ENCODE peak calls at places on chromosome 15, in ten cellular contexts. One of them, this sample, is unnamed.

GRCh38 chr15:96701443-96701842 is 370.9 kb downstream of the NR2F2 start:
- DNase-seq in lower lobe of right lung: no peak
- DNase-seq in AG04450: no peak
- DNase-seq in activated B cell treated with CpG ODN at 0.5 μM for 24 hours: no peak
- DNase-seq in astrocyte of the cerebellum: no peak
- DNase-seq in progenitor cell of endocrine pancreas: no peak
- DNase-seq in IMR-90: no peak
- DNase-seq in CD4-positive, alpha-beta T cell: no peak
- DNase-seq in bronchial epithelial cell: no peak
- DNase-seq in GM10248: no peak
- DNase-seq in this sample: no peak

GRCh38 chr15:71784719-71785118 is 25.6 kb upstream of the NR2E3 start:
- DNase-seq in progenitor cell of endocrine pancreas: no peak
- DNase-seq in CD4-positive, alpha-beta T cell: no peak
- DNase-seq in lower lobe of right lung: no peak
- DNase-seq in AG04450: no peak
- DNase-seq in GM10248: no peak
- DNase-seq in astrocyte of the cerebellum: no peak
- DNase-seq in IMR-90: no peak
- DNase-seq in activated B cell treated with CpG ODN at 0.5 μM for 24 hours: no peak
- DNase-seq in bronchial epithelial cell: no peak
- DNase-seq in this sample: no peak

GRCh38 chr15:33458421-33458820 is 147.7 kb downstream of the RYR3 start:
- DNase-seq in GM10248: no peak
- DNase-seq in progenitor cell of endocrine pancreas: no peak
- DNase-seq in activated B cell treated with CpG ODN at 0.5 μM for 24 hours: no peak
- DNase-seq in AG04450: no peak
- DNase-seq in IMR-90: no peak
- DNase-seq in bronchial epithelial cell: peak
- DNase-seq in astrocyte of the cerebellum: no peak
- DNase-seq in lower lobe of right lung: no peak
- DNase-seq in CD4-positive, alpha-beta T cell: no peak
- DNase-seq in this sample: no peak

GRCh38 chr15:60912984-60913697 is 316.0 kb downstream of the RORA start:
- DNase-seq in lower lobe of right lung: no peak
- DNase-seq in bronchial epithelial cell: no peak
- DNase-seq in activated B cell treated with CpG ODN at 0.5 μM for 24 hours: no peak
- DNase-seq in CD4-positive, alpha-beta T cell: no peak
- DNase-seq in IMR-90: no peak
- DNase-seq in GM10248: no peak
- DNase-seq in progenitor cell of endocrine pancreas: no peak
- DNase-seq in astrocyte of the cerebellum: no peak
- DNase-seq in AG04450: no peak
- DNase-seq in this sample: no peak

GRCh38 chr15:74902295-74903075 is 4.2 kb downstream of the FAM219B start:
- DNase-seq in bronchial epithelial cell: no peak
- DNase-seq in IMR-90: no peak
- DNase-seq in GM10248: no peak
- DNase-seq in activated B cell treated with CpG ODN at 0.5 μM for 24 hours: no peak
- DNase-seq in lower lobe of right lung: no peak
- DNase-seq in AG04450: no peak
- DNase-seq in progenitor cell of endocrine pancreas: no peak
- DNase-seq in CD4-positive, alpha-beta T cell: no peak
- DNase-seq in astrocyte of the cerebellum: no peak
- DNase-seq in this sample: no peak

GRCh38 chr15:90340345-90340744 is 11.7 kb upstream of the ZNF774 start:
- DNase-seq in progenitor cell of endocrine pancreas: no peak
- DNase-seq in AG04450: no peak
- DNase-seq in GM10248: no peak
- DNase-seq in bronchial epithelial cell: no peak
- DNase-seq in astrocyte of the cerebellum: no peak
- DNase-seq in CD4-positive, alpha-beta T cell: no peak
- DNase-seq in lower lobe of right lung: no peak
- DNase-seq in IMR-90: no peak
- DNase-seq in activated B cell treated with CpG ODN at 0.5 μM for 24 hours: no peak
- DNase-seq in this sample: no peak

GRCh38 chr15:64314456-64314855 is 41.5 kb downstream of the CSNK1G1 start:
- DNase-seq in bronchial epithelial cell: no peak
- DNase-seq in activated B cell treated with CpG ODN at 0.5 μM for 24 hours: no peak
- DNase-seq in CD4-positive, alpha-beta T cell: no peak
- DNase-seq in IMR-90: peak
- DNase-seq in GM10248: no peak
- DNase-seq in astrocyte of the cerebellum: peak
- DNase-seq in AG04450: no peak
- DNase-seq in lower lobe of right lung: no peak
- DNase-seq in progenitor cell of endocrine pancreas: no peak
- DNase-seq in this sample: no peak

GRCh38 chr15:93049914-93050534 is 39.0 kb downstream of the RGMA start:
- DNase-seq in lower lobe of right lung: no peak
- DNase-seq in IMR-90: no peak
- DNase-seq in GM10248: no peak
- DNase-seq in activated B cell treated with CpG ODN at 0.5 μM for 24 hours: no peak
- DNase-seq in CD4-positive, alpha-beta T cell: no peak
- DNase-seq in bronchial epithelial cell: no peak
- DNase-seq in AG04450: no peak
- DNase-seq in progenitor cell of endocrine pancreas: no peak
- DNase-seq in astrocyte of the cerebellum: no peak
- DNase-seq in this sample: no peak

GRCh38 chr15:36887214-36888017 is 212.9 kb downstream of the MEIS2 start:
- DNase-seq in GM10248: no peak
- DNase-seq in activated B cell treated with CpG ODN at 0.5 μM for 24 hours: no peak
- DNase-seq in astrocyte of the cerebellum: no peak
- DNase-seq in bronchial epithelial cell: no peak
- DNase-seq in lower lobe of right lung: no peak
- DNase-seq in progenitor cell of endocrine pancreas: peak
- DNase-seq in IMR-90: no peak
- DNase-seq in AG04450: no peak
- DNase-seq in CD4-positive, alpha-beta T cell: no peak
- DNase-seq in this sample: peak

GRCh38 chr15:65908876-65909275 is 39.6 kb downstream of the RAB11A start:
- DNase-seq in progenitor cell of endocrine pancreas: no peak
- DNase-seq in IMR-90: no peak
- DNase-seq in CD4-positive, alpha-beta T cell: no peak
- DNase-seq in lower lobe of right lung: no peak
- DNase-seq in astrocyte of the cerebellum: no peak
- DNase-seq in bronchial epithelial cell: no peak
- DNase-seq in GM10248: no peak
- DNase-seq in activated B cell treated with CpG ODN at 0.5 μM for 24 hours: no peak
- DNase-seq in AG04450: no peak
- DNase-seq in this sample: no peak

DNA sequence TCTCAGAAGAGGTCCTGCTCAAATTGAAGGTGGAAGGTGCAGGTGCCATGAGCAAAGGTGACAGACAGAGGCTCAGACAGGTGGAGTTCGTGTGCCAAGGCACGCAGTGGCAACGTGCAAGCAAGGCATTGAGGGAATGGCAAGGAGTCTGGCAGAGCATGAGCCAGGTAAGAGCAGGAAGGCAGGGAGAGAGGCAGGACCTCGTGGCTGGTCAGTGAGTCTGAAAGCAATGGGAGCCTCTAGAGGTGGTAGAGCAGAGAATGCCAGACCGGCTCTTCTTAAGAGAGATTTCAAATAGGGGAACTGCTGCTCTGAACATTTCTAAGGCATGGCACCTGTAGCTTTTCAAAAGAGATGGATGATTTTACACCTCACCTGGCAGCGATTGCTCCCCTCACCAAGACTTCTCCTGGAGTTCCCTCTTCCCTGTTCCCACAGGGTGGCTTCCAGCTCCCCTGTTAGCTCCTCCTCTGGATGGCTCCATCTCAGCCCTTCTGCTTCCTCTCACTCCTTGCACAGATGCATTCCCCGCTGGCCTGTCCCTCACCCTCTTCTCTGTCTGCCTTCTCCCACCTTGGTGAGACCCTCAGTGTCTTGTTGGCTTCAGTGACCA is 2.7 kb downstream of the MYO5C start:
- DNase-seq in lower lobe of right lung: no peak
- DNase-seq in AG04450: no peak
- DNase-seq in CD4-positive, alpha-beta T cell: no peak
- DNase-seq in astrocyte of the cerebellum: no peak
- DNase-seq in GM10248: no peak
- DNase-seq in bronchial epithelial cell: no peak
- DNase-seq in activated B cell treated with CpG ODN at 0.5 μM for 24 hours: no peak
- DNase-seq in progenitor cell of endocrine pancreas: no peak
- DNase-seq in IMR-90: no peak
- DNase-seq in this sample: no peak
- TF ChIP-seq CTCF in lower lobe of right lung: no peak
- TF ChIP-seq CTCF in AG04450: no peak
- TF ChIP-seq CTCF in CD4-positive, alpha-beta T cell: no peak
- TF ChIP-seq CTCF in astrocyte of the cerebellum: no peak
- TF ChIP-seq CTCF in GM10248: no peak
- TF ChIP-seq CTCF in bronchial epithelial cell: no peak
- TF ChIP-seq CTCF in activated B cell treated with CpG ODN at 0.5 μM for 24 hours: no peak
- TF ChIP-seq CTCF in progenitor cell of endocrine pancreas: no peak
- TF ChIP-seq CTCF in IMR-90: no peak
- TF ChIP-seq CTCF in this sample: no peak

GRCh38 chr15:29059871-29060640 is 174.3 kb downstream of the APBA2 start:
- DNase-seq in bronchial epithelial cell: no peak
- DNase-seq in progenitor cell of endocrine pancreas: no peak
- DNase-seq in IMR-90: no peak
- DNase-seq in CD4-positive, alpha-beta T cell: no peak
- DNase-seq in astrocyte of the cerebellum: no peak
- DNase-seq in AG04450: no peak
- DNase-seq in lower lobe of right lung: no peak
- DNase-seq in activated B cell treated with CpG ODN at 0.5 μM for 24 hours: no peak
- DNase-seq in GM10248: no peak
- DNase-seq in this sample: no peak
- TF ChIP-seq CTCF in bronchial epithelial cell: no peak
- TF ChIP-seq CTCF in progenitor cell of endocrine pancreas: no peak
- TF ChIP-seq CTCF in IMR-90: no peak
- TF ChIP-seq CTCF in CD4-positive, alpha-beta T cell: no peak
- TF ChIP-seq CTCF in astrocyte of the cerebellum: no peak
- TF ChIP-seq CTCF in AG04450: no peak
- TF ChIP-seq CTCF in lower lobe of right lung: no peak
- TF ChIP-seq CTCF in activated B cell treated with CpG ODN at 0.5 μM for 24 hours: no peak
- TF ChIP-seq CTCF in GM10248: no peak
- TF ChIP-seq CTCF in this sample: no peak

GRCh38 chr15:62706361-62706760 is 336.2 kb upstream of the TPM1 start:
- DNase-seq in progenitor cell of endocrine pancreas: no peak
- DNase-seq in GM10248: no peak
- DNase-seq in astrocyte of the cerebellum: no peak
- DNase-seq in activated B cell treated with CpG ODN at 0.5 μM for 24 hours: no peak
- DNase-seq in CD4-positive, alpha-beta T cell: no peak
- DNase-seq in bronchial epithelial cell: peak
- DNase-seq in AG04450: no peak
- DNase-seq in IMR-90: no peak
- DNase-seq in lower lobe of right lung: no peak
- DNase-seq in this sample: no peak
- TF ChIP-seq CTCF in progenitor cell of endocrine pancreas: no peak
- TF ChIP-seq CTCF in GM10248: no peak
- TF ChIP-seq CTCF in astrocyte of the cerebellum: no peak
- TF ChIP-seq CTCF in activated B cell treated with CpG ODN at 0.5 μM for 24 hours: no peak
- TF ChIP-seq CTCF in CD4-positive, alpha-beta T cell: no peak
- TF ChIP-seq CTCF in bronchial epithelial cell: peak
- TF ChIP-seq CTCF in AG04450: no peak
- TF ChIP-seq CTCF in IMR-90: no peak
- TF ChIP-seq CTCF in lower lobe of right lung: no peak
- TF ChIP-seq CTCF in this sample: no peak

GRCh38 chr15:49191892-49192291 is 21.8 kb downstream of the GALK2 start:
- DNase-seq in AG04450: no peak
- DNase-seq in activated B cell treated with CpG ODN at 0.5 μM for 24 hours: no peak
- DNase-seq in lower lobe of right lung: no peak
- DNase-seq in bronchial epithelial cell: no peak
- DNase-seq in astrocyte of the cerebellum: no peak
- DNase-seq in progenitor cell of endocrine pancreas: no peak
- DNase-seq in IMR-90: no peak
- DNase-seq in CD4-positive, alpha-beta T cell: no peak
- DNase-seq in GM10248: no peak
- DNase-seq in this sample: no peak

GRCh38 chr15:49185473-49185872 is 15.4 kb downstream of the GALK2 start:
- DNase-seq in astrocyte of the cerebellum: no peak
- DNase-seq in bronchial epithelial cell: no peak
- DNase-seq in progenitor cell of endocrine pancreas: no peak
- DNase-seq in IMR-90: no peak
- DNase-seq in activated B cell treated with CpG ODN at 0.5 μM for 24 hours: no peak
- DNase-seq in CD4-positive, alpha-beta T cell: no peak
- DNase-seq in GM10248: no peak
- DNase-seq in lower lobe of right lung: no peak
- DNase-seq in AG04450: no peak
- DNase-seq in this sample: no peak

GRCh38 chr15:49188933-49189332 is 18.9 kb downstream of the GALK2 start:
- DNase-seq in IMR-90: no peak
- DNase-seq in GM10248: no peak
- DNase-seq in lower lobe of right lung: no peak
- DNase-seq in CD4-positive, alpha-beta T cell: no peak
- DNase-seq in activated B cell treated with CpG ODN at 0.5 μM for 24 hours: no peak
- DNase-seq in AG04450: no peak
- DNase-seq in bronchial epithelial cell: no peak
- DNase-seq in astrocyte of the cerebellum: no peak
- DNase-seq in progenitor cell of endocrine pancreas: no peak
- DNase-seq in this sample: no peak

GRCh38 chr15:49190586-49190985 is 20.5 kb downstream of the GALK2 start:
- DNase-seq in CD4-positive, alpha-beta T cell: no peak
- DNase-seq in IMR-90: no peak
- DNase-seq in lower lobe of right lung: no peak
- DNase-seq in progenitor cell of endocrine pancreas: no peak
- DNase-seq in bronchial epithelial cell: no peak
- DNase-seq in activated B cell treated with CpG ODN at 0.5 μM for 24 hours: no peak
- DNase-seq in AG04450: no peak
- DNase-seq in GM10248: no peak
- DNase-seq in astrocyte of the cerebellum: no peak
- DNase-seq in this sample: no peak

GRCh38 chr15:49187537-49188245 is 17.6 kb downstream of the GALK2 start:
- DNase-seq in bronchial epithelial cell: no peak
- DNase-seq in IMR-90: peak
- DNase-seq in activated B cell treated with CpG ODN at 0.5 μM for 24 hours: no peak
- DNase-seq in GM10248: no peak
- DNase-seq in CD4-positive, alpha-beta T cell: no peak
- DNase-seq in lower lobe of right lung: no peak
- DNase-seq in AG04450: peak
- DNase-seq in progenitor cell of endocrine pancreas: no peak
- DNase-seq in astrocyte of the cerebellum: no peak
- DNase-seq in this sample: no peak
- TF ChIP-seq CTCF in bronchial epithelial cell: no peak
- TF ChIP-seq CTCF in IMR-90: no peak
- TF ChIP-seq CTCF in activated B cell treated with CpG ODN at 0.5 μM for 24 hours: no peak
- TF ChIP-seq CTCF in GM10248: no peak
- TF ChIP-seq CTCF in CD4-positive, alpha-beta T cell: no peak
- TF ChIP-seq CTCF in lower lobe of right lung: no peak
- TF ChIP-seq CTCF in AG04450: no peak
- TF ChIP-seq CTCF in progenitor cell of endocrine pancreas: no peak
- TF ChIP-seq CTCF in astrocyte of the cerebellum: no peak
- TF ChIP-seq CTCF in this sample: no peak

GRCh38 chr15:57751177-57751800 is 44.8 kb downstream of the POLR2M start:
- DNase-seq in CD4-positive, alpha-beta T cell: no peak
- DNase-seq in IMR-90: peak
- DNase-seq in progenitor cell of endocrine pancreas: no peak
- DNase-seq in GM10248: peak
- DNase-seq in astrocyte of the cerebellum: peak
- DNase-seq in activated B cell treated with CpG ODN at 0.5 μM for 24 hours: no peak
- DNase-seq in AG04450: peak
- DNase-seq in lower lobe of right lung: no peak
- DNase-seq in bronchial epithelial cell: peak
- DNase-seq in this sample: peak
- TF ChIP-seq CTCF in CD4-positive, alpha-beta T cell: no peak
- TF ChIP-seq CTCF in IMR-90: peak
- TF ChIP-seq CTCF in progenitor cell of endocrine pancreas: peak
- TF ChIP-seq CTCF in GM10248: peak
- TF ChIP-seq CTCF in astrocyte of the cerebellum: peak
- TF ChIP-seq CTCF in activated B cell treated with CpG ODN at 0.5 μM for 24 hours: no peak
- TF ChIP-seq CTCF in AG04450: peak
- TF ChIP-seq CTCF in lower lobe of right lung: peak
- TF ChIP-seq CTCF in bronchial epithelial cell: peak
- TF ChIP-seq CTCF in this sample: peak

This sample was measured in GM13977.